ENCODE peak calls at places on chromosomes 13 and 19, in five cellular contexts. F is heart left ventricle, S is ascending aorta, I is PC-3, Q is lower lobe of right lung. H is an unnamed sample.
A peak's percentile ranks its signal among the peaks of the same experiment; 100 is the strongest.

GRCh38 chr19:30649934-30650614 is 277.9 kb downstream of the ZNF536 start:
- DNase-seq in I (peak; percentile 54), F (no peak), Q (no peak), S (no peak), H (no peak)

GRCh38 chr13:42906257-42906656 is 85.8 kb downstream of the EPSTI1 start:
- DNase-seq in Q (no peak), S (no peak), I (no peak), F (no peak), H (no peak)

GRCh38 chr13:40878823-40879222 is 89.4 kb downstream of the SLC25A15 start:
- DNase-seq in I (no peak), Q (no peak), F (no peak), S (no peak), H (no peak)

GRCh38 chr13:59478908-59479307 is 684.8 kb downstream of the DIAPH3 start:
- DNase-seq in S (no peak), I (no peak), F (no peak), Q (no peak), H (no peak)

GRCh38 chr19:18194208-18194530 is 1.2 kb downstream of the MPV17L2 start:
- DNase-seq in I (no peak), S (no peak), F (no peak), Q (no peak), H (no peak)

GRCh38 chr13:73940098-73940497 is 194.1 kb downstream of the KLF12 start:
- DNase-seq in Q (no peak), I (no peak), F (no peak), S (no peak), H (no peak)

GRCh38 chr13:113874579-113875428 is 10.9 kb upstream of the GAS6 start:
- DNase-seq in F (no peak), S (no peak), Q (no peak), I (no peak), H (no peak)

GRCh38 chr19:49316284-49316683 is 8.7 kb downstream of the SLC6A16 start:
- DNase-seq in S (no peak), I (no peak), F (no peak), Q (no peak), H (no peak)

GRCh38 chr19:19461671-19462622 is 53.4 kb downstream of the TSSK6 start:
- DNase-seq in I (no peak), Q (peak; percentile 76), F (peak; percentile 82), S (no peak), H (peak; percentile 44)

GRCh38 chr19:40312533-40312932 is 27.4 kb upstream of the AKT2 start:
- DNase-seq in Q (no peak), I (no peak), S (no peak), F (no peak), H (no peak)

GRCh38 chr19:2532252-2533071 is 56.5 kb downstream of the GADD45B start:
- DNase-seq in F (no peak), S (no peak), Q (no peak), I (peak; percentile 91), H (no peak)

GRCh38 chr13:113332615-113333014 is 31.3 kb downstream of the GRTP1 start:
- DNase-seq in I (no peak), F (no peak), Q (peak; percentile 41), S (no peak), H (no peak)

GRCh38 chr13:107834717-107835116 is 380.6 kb downstream of the LIG4 start:
- DNase-seq in Q (no peak), S (no peak), F (no peak), I (no peak), H (no peak)

GRCh38 chr13:74077375-74077774 is 56.8 kb downstream of the KLF12 start:
- DNase-seq in F (no peak), S (no peak), Q (no peak), I (no peak), H (no peak)

GRCh38 chr13:33842207-33842606 is 24.3 kb downstream of the RFC3 start:
- DNase-seq in I (no peak), F (no peak), Q (no peak), S (no peak), H (no peak)

GRCh38 chr13:36531746-36532486 is 99.6 kb downstream of the CCNA1 start:
- DNase-seq in S (no peak), I (peak; percentile 62), F (no peak), Q (no peak), H (no peak)

GRCh38 chr13:20940083-20940482 is 37.5 kb upstream of the XPO4 start:
- DNase-seq in I (no peak), S (no peak), F (no peak), Q (no peak), H (no peak)

GRCh38 chr13:112674412-112675383 is 15.1 kb upstream of the ATP11A start:
- DNase-seq in F (no peak), S (no peak), Q (peak; percentile 14), I (no peak), H (no peak)

GRCh38 chr19:47531640-47532387 is 17.0 kb upstream of the NAPA start:
- DNase-seq in F (no peak), S (no peak), Q (no peak), I (no peak), H (no peak)

GRCh38 chr19:33688657-33688992 is 66.9 kb downstream of the CHST8 start:
- DNase-seq in F (peak; percentile 44), S (no peak), Q (no peak), I (no peak), H (peak; percentile 5)

GRCh38 chr19:8831832-8832131 is 322 bp downstream of the ZNF558 start:
- DNase-seq in F (no peak), S (no peak), I (no peak), Q (no peak), H (no peak)

GRCh38 chr19:46718157-46718933 is 1.4 kb upstream of the PRKD2 start:
- DNase-seq in S (no peak), F (peak; percentile 65), I (no peak), Q (no peak), H (no peak)

GRCh38 chr13:113296842-113297369 is at the start of gene LAMP1:
- DNase-seq in I (peak; percentile 92), F (peak; percentile 100), S (peak; percentile 91), Q (peak; percentile 98), H (peak; percentile 99)

GRCh38 chr13:23753523-23753922 is 135.7 kb downstream of the MIPEP start:
- DNase-seq in Q (no peak), I (peak; percentile 86), S (no peak), F (no peak), H (no peak)

GRCh38 chr13:100443278-100443997 is 145.2 kb downstream of the GGACT start:
- DNase-seq in I (no peak), F (no peak), S (no peak), Q (no peak), H (no peak)

GRCh38 chr19:51091895-51092873 is 9.5 kb upstream of the KLK14 start:
- DNase-seq in S (no peak), F (no peak), I (peak; percentile 58), Q (no peak), H (no peak)

GRCh38 chr13:22252281-22252830 is 581.5 kb downstream of the FGF9 start:
- DNase-seq in Q (no peak), S (no peak), F (no peak), I (no peak), H (no peak)

GRCh38 chr19:41328157-41328817 is 18.3 kb downstream of the CCDC97 start:
- DNase-seq in I (no peak), S (no peak), F (no peak), Q (no peak), H (no peak)

GRCh38 chr19:46704379-46705076 is 12.4 kb downstream of the PRKD2 start:
- DNase-seq in S (no peak), F (peak; percentile 91), I (peak; percentile 57), Q (peak; percentile 88), H (peak; percentile 71)

GRCh38 chr19:18202759-18203407 is 959 bp downstream of the RAB3A start:
- DNase-seq in S (no peak), Q (no peak), F (no peak), I (peak; percentile 18), H (no peak)

GRCh38 chr13:57073983-57074382 is 66.7 kb upstream of the PRR20A start:
- DNase-seq in I (no peak), S (no peak), Q (no peak), F (no peak), H (no peak)

DNA sequence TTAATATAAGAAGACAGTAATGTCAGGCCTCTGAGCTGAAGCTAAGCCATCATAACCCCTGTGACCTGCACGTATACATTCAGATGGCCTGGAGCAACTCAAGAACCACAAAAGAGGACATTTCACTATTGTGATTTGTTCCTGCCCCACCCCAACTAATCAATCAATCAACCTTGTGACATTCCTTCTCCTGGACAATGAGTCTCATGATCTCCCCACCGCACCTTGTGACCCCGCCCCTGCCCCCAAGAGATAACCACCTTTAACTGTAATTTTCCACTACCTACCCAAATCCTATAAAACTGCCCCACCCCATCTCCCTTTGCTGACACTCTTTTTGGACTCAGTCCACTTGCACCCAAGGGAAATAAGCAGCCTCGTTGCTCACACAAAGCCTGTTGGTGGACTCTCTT is 14.1 kb downstream of the CD70 start:
- DNase-seq in Q (no peak), I (no peak), S (no peak), F (no peak), H (no peak)
- H3K4me1 ChIP-seq in Q (peaks cover 6% of the 10 kb centered on the region), I (peaks cover 8% of the 10 kb centered on the region), S (no peaks in the 10 kb centered on the region), F (no peaks in the 10 kb centered on the region), H (no peaks in the 10 kb centered on the region)

GRCh38 chr19:1410136-1410786 is 2.9 kb downstream of the DAZAP1 start:
- DNase-seq in Q (no peak), F (no peak), I (peak; percentile 18), S (no peak), H (no peak)

GRCh38 chr19:1411255-1412191 is 4.1 kb downstream of the DAZAP1 start:
- DNase-seq in Q (no peak), I (no peak), S (no peak), F (peak; percentile 81), H (peak; percentile 35)

GRCh38 chr19:1410789-1411188 is 3.4 kb downstream of the DAZAP1 start:
- DNase-seq in S (no peak), F (no peak), I (no peak), Q (no peak), H (no peak)

GRCh38 chr19:1412323-1412923 is 5.0 kb downstream of the DAZAP1 start:
- DNase-seq in S (no peak), Q (no peak), F (no peak), I (no peak), H (no peak)

GRCh38 chr19:1412995-1413889 is 5.9 kb downstream of the DAZAP1 start:
- DNase-seq in F (no peak), I (no peak), S (no peak), Q (no peak), H (no peak)
- H3K4me1 ChIP-seq in F (peaks cover 91% of the 10 kb centered on the region), I (peaks cover 41% of the 10 kb centered on the region), S (peaks cover 54% of the 10 kb centered on the region), Q (peaks cover 94% of the 10 kb centered on the region), H (peaks cover 70% of the 10 kb centered on the region)

GRCh38 chr19:58227964-58228583 is 640 bp upstream of the ZNF544 start:
- DNase-seq in Q (no peak), S (no peak), F (no peak), I (no peak), H (no peak)
- H3K4me1 ChIP-seq in Q (peaks cover 14% of the 10 kb centered on the region), S (peaks cover 5% of the 10 kb centered on the region), F (peaks cover 14% of the 10 kb centered on the region), I (peaks cover 14% of the 10 kb centered on the region), H (no peaks in the 10 kb centered on the region)

GRCh38 chr13:77053192-77053591 is 26.2 kb upstream of the FBXL3 start:
- DNase-seq in I (no peak), Q (no peak), F (no peak), S (no peak), H (no peak)
- H3K4me1 ChIP-seq in I (no peaks in the 10 kb centered on the region), Q (peaks cover 12% of the 10 kb centered on the region), F (no peaks in the 10 kb centered on the region), S (no peaks in the 10 kb centered on the region), H (no peaks in the 10 kb centered on the region)

GRCh38 chr13:87855553-87855952 is 184.4 kb downstream of the SLITRK5 start:
- DNase-seq in I (no peak), Q (no peak), S (no peak), F (no peak), H (no peak)

GRCh38 chr13:87859261-87859660 is 188.1 kb downstream of the SLITRK5 start:
- DNase-seq in I (no peak), Q (no peak), F (no peak), S (no peak), H (no peak)
- H3K4me1 ChIP-seq in I (no peaks in the 10 kb centered on the region), Q (no peaks in the 10 kb centered on the region), F (no peaks in the 10 kb centered on the region), S (no peaks in the 10 kb centered on the region), H (no peaks in the 10 kb centered on the region)